ENCODE peak calls at places on chromosomes 11 and 22, in six cellular contexts. I is tibial artery, J is H1, P is HL-60, E is BE2C, M is psoas muscle. T is an unnamed sample. For H3K27me3, the result is how much of the 10 kb centered on the place peaks cover.

GRCh38 chr22:42930810-42931420 is 73.8 kb upstream of the ARFGAP3 start:
- DNase-seq in E (no peak), I (no peak), J (no peak), P (no peak), M (peak), T (no peak)

GRCh38 chr11:1913271-1914060 is 6.0 kb upstream of the TNNT3 start:
- DNase-seq in I (no peak), P (no peak), J (no peak), M (no peak), E (no peak), T (no peak)

GRCh38 chr11:131326829-131327228 is 43.6 kb upstream of the NTM start:
- DNase-seq in M (no peak), I (no peak), E (no peak), J (no peak), P (no peak), T (no peak)

GRCh38 chr11:130198964-130199363 is 39.4 kb downstream of the ST14 start:
- DNase-seq in E (no peak), J (no peak), I (no peak), M (no peak), P (no peak), T (no peak)

GRCh38 chr11:12909866-12910265 is 99.2 kb upstream of the RASSF10 start:
- DNase-seq in J (no peak), I (no peak), M (no peak), E (no peak), P (no peak), T (no peak)

GRCh38 chr22:37419916-37420655 is 7.2 kb downstream of the ELFN2 start:
- DNase-seq in M (no peak), E (no peak), P (no peak), J (peak), I (no peak), T (no peak)

GRCh38 chr22:41339823-41340222 is 38.5 kb downstream of the ZC3H7B start:
- DNase-seq in I (no peak), E (no peak), P (no peak), M (no peak), J (no peak), T (no peak)

GRCh38 chr22:38707346-38707745 is 1.6 kb downstream of the GTPBP1 start:
- DNase-seq in M (no peak), I (no peak), J (no peak), E (no peak), P (no peak), T (no peak)

GRCh38 chr22:36104435-36104834 is 56.1 kb downstream of the APOL3 start:
- DNase-seq in M (no peak), J (no peak), E (no peak), P (no peak), I (no peak), T (no peak)

GRCh38 chr22:35352214-35353111 is 28.4 kb upstream of the HMOX1 start:
- DNase-seq in P (peak), E (no peak), I (peak), J (no peak), M (peak), T (peak)

GRCh38 chr22:39690901-39691620 is 120.5 kb downstream of the CACNA1I start:
- DNase-seq in E (peak), I (no peak), J (no peak), M (no peak), P (no peak), T (peak)

GRCh38 chr11:128802358-128802981 is 64.6 kb downstream of the KCNJ1 start:
- DNase-seq in E (peak), J (no peak), P (no peak), I (no peak), M (no peak), T (peak)

GRCh38 chr11:119688362-119688761 is 40.6 kb downstream of the NECTIN1 start:
- DNase-seq in M (no peak), P (no peak), J (no peak), E (no peak), I (no peak), T (no peak)

GRCh38 chr11:69692422-69692821 is 11.4 kb downstream of the FGF19 start:
- DNase-seq in I (no peak), M (no peak), J (no peak), P (no peak), E (no peak), T (no peak)

GRCh38 chr11:78717031-78717430 is 142.4 kb upstream of the NARS2 start:
- DNase-seq in P (no peak), J (no peak), M (no peak), E (no peak), I (no peak), T (no peak)

GRCh38 chr11:78711732-78712131 is 137.1 kb upstream of the NARS2 start:
- DNase-seq in M (no peak), E (no peak), J (no peak), I (no peak), P (no peak), T (no peak)

GRCh38 chr11:78714539-78714938 is 139.9 kb upstream of the NARS2 start:
- DNase-seq in P (no peak), M (no peak), E (no peak), J (no peak), I (no peak), T (no peak)

GRCh38 chr11:78720281-78720989 is 145.8 kb upstream of the NARS2 start:
- DNase-seq in I (no peak), E (no peak), J (no peak), P (no peak), M (no peak), T (no peak)

DNA sequence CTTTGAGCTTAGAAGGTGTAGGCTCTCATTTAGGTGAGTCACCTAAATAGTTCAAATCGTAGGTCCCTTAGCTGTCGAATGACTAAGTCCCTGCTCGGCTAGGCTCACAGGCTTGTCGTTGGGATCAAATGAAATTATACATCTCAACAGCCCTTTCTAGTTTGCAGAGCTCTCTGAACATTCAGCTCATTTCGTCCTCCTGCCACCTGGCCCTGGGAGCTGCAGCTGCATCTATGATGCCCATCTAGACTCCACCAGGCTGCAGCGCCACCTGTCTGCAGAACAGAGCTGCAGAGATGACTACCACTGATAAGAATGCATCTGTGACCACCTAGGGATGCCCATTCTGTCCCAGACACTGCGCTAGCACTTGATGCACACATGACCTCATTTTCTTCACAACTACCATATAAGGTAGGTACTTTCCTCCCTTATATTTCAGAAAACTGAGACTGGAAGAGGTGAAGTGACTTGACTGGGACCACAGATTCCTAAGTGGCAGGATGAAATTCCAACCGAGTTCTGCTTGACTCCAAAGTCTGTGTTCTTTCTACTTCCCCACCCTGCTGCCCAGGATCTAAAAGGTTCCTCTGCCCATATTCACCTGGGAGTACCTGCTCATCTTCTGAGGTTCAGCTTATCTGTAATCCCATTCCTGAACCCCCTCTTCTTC is 141.1 kb upstream of the NARS2 start:
- DNase-seq in M (no peak), P (peak), J (peak), E (peak), I (peak), T (peak)
- TF ChIP-seq CTCF in M (peak), P (peak), J (peak), E (peak), I (peak), T (peak)

GRCh38 chr22:22245256-22245909 is 797 bp downstream of the VPREB1 start:
- DNase-seq in J (no peak), P (no peak), M (no peak), E (no peak), I (no peak), T (no peak)

GRCh38 chr22:22248878-22249277 is 4.3 kb downstream of the VPREB1 start:
- DNase-seq in M (no peak), I (no peak), J (no peak), E (no peak), P (peak), T (no peak)

GRCh38 chr22:22244337-22245250 is at the start of gene VPREB1:
- DNase-seq in M (no peak), I (no peak), P (peak), J (no peak), E (no peak), T (no peak)

GRCh38 chr22:22245935-22246525 is 1.4 kb downstream of the VPREB1 start:
- DNase-seq in J (no peak), M (no peak), P (no peak), E (no peak), I (no peak), T (no peak)

DNA sequence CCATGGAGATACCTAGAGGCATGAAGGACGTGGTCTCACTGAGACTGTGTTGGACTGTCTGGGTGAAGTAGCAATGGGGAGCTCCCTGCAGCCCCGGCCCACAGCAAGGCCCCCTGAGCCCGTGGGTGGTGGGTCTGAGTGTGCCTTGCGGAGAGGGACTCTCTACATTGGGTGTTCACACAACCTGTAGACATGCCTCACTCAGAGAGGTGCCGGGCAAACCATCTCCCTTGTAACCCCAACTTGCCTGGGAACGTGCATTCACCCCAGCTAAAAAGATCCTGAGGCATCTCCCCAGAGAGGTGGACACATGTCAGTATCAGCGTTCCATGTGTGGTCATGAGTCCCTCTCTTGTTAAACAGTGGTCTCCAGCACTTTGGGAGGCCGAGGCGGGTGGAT is 2.1 kb downstream of the VPREB1 start:
- DNase-seq in J (no peak), E (no peak), I (no peak), P (no peak), M (no peak), T (no peak)
- H3K27me3 ChIP-seq in J (half or more), E (under half), I (under half), P (under half), M (under half), T (under half)

GRCh38 chr11:124322356-124322755 is 2.4 kb upstream of the OR8D2 start:
- DNase-seq in E (no peak), P (no peak), J (no peak), I (no peak), M (no peak), T (no peak)
- H3K4me3 ChIP-seq in E (no peak), P (no peak), J (no peak), I (no peak), M (no peak), T (no peak)

GRCh38 chr11:40030867-40031266 is 1428.6 kb downstream of the LRRC4C start:
- DNase-seq in P (no peak), E (no peak), J (no peak), M (no peak), I (no peak), T (no peak)

GRCh38 chr11:40032331-40032730 is 1427.1 kb downstream of the LRRC4C start:
- DNase-seq in P (no peak), E (no peak), I (no peak), M (no peak), J (no peak), T (no peak)

GRCh38 chr11:40029406-40029805 is 1430.0 kb downstream of the LRRC4C start:
- DNase-seq in P (no peak), E (no peak), I (no peak), M (no peak), J (no peak), T (no peak)

GRCh38 chr11:40027737-40028136 is 1431.7 kb downstream of the LRRC4C start:
- DNase-seq in E (no peak), I (no peak), P (no peak), J (no peak), M (no peak), T (no peak)
- TF ChIP-seq CTCF in E (no peak), I (no peak), P (no peak), J (no peak), M (no peak), T (no peak)

T was measured in WERI-Rb-1.